ENCODE peak calls at places on chromosomes 7 and 10, in six cellular contexts. One of them, this sample, is unnamed.

GRCh38 chr7:15158141-15158810 is 255.7 kb upstream of the DGKB start:
- DNase-seq in heart left ventricle: no peak
- DNase-seq in activated CD4-positive, alpha-beta T cell treated with anti-CD3 and anti-CD28 coated beads, Interleukin-2, amount 50 U/mL, for 4 hours: no peak
- DNase-seq in foreskin fibroblast: no peak
- DNase-seq in effector CD8-positive, alpha-beta T cell: no peak
- DNase-seq in Caco-2: no peak
- DNase-seq in this sample: no peak

GRCh38 chr7:100148225-100148558 is 526 bp upstream of the LAMTOR4 start:
- DNase-seq in heart left ventricle: no peak
- DNase-seq in activated CD4-positive, alpha-beta T cell treated with anti-CD3 and anti-CD28 coated beads, Interleukin-2, amount 50 U/mL, for 4 hours: no peak
- DNase-seq in foreskin fibroblast: no peak
- DNase-seq in effector CD8-positive, alpha-beta T cell: no peak
- DNase-seq in Caco-2: no peak
- DNase-seq in this sample: no peak

GRCh38 chr7:90262438-90262837 is 17.5 kb downstream of the CFAP69 start:
- DNase-seq in heart left ventricle: no peak
- DNase-seq in activated CD4-positive, alpha-beta T cell treated with anti-CD3 and anti-CD28 coated beads, Interleukin-2, amount 50 U/mL, for 4 hours: no peak
- DNase-seq in foreskin fibroblast: peak; percentile 64
- DNase-seq in effector CD8-positive, alpha-beta T cell: no peak
- DNase-seq in Caco-2: peak; percentile 24
- DNase-seq in this sample: no peak

GRCh38 chr7:51261117-51261835 is 55.3 kb downstream of the COBL start:
- DNase-seq in heart left ventricle: no peak
- DNase-seq in activated CD4-positive, alpha-beta T cell treated with anti-CD3 and anti-CD28 coated beads, Interleukin-2, amount 50 U/mL, for 4 hours: no peak
- DNase-seq in foreskin fibroblast: no peak
- DNase-seq in effector CD8-positive, alpha-beta T cell: no peak
- DNase-seq in Caco-2: no peak
- DNase-seq in this sample: no peak

GRCh38 chr7:96479015-96479645 is 157.2 kb upstream of the SLC25A13 start:
- DNase-seq in heart left ventricle: no peak
- DNase-seq in activated CD4-positive, alpha-beta T cell treated with anti-CD3 and anti-CD28 coated beads, Interleukin-2, amount 50 U/mL, for 4 hours: no peak
- DNase-seq in foreskin fibroblast: no peak
- DNase-seq in effector CD8-positive, alpha-beta T cell: no peak
- DNase-seq in Caco-2: no peak
- DNase-seq in this sample: no peak

GRCh38 chr10:98261436-98262277 is 6.3 kb downstream of the LOXL4 start:
- DNase-seq in heart left ventricle: no peak
- DNase-seq in activated CD4-positive, alpha-beta T cell treated with anti-CD3 and anti-CD28 coated beads, Interleukin-2, amount 50 U/mL, for 4 hours: no peak
- DNase-seq in foreskin fibroblast: no peak
- DNase-seq in effector CD8-positive, alpha-beta T cell: no peak
- DNase-seq in Caco-2: no peak
- DNase-seq in this sample: no peak

GRCh38 chr10:10872035-10872673 is 145.5 kb upstream of the CELF2 start:
- DNase-seq in heart left ventricle: peak; percentile 54
- DNase-seq in activated CD4-positive, alpha-beta T cell treated with anti-CD3 and anti-CD28 coated beads, Interleukin-2, amount 50 U/mL, for 4 hours: no peak
- DNase-seq in foreskin fibroblast: peak; percentile 86
- DNase-seq in effector CD8-positive, alpha-beta T cell: no peak
- DNase-seq in Caco-2: no peak
- DNase-seq in this sample: no peak

GRCh38 chr7:24005517-24005916 is 278.5 kb upstream of the NPY start:
- DNase-seq in heart left ventricle: no peak
- DNase-seq in activated CD4-positive, alpha-beta T cell treated with anti-CD3 and anti-CD28 coated beads, Interleukin-2, amount 50 U/mL, for 4 hours: no peak
- DNase-seq in foreskin fibroblast: no peak
- DNase-seq in effector CD8-positive, alpha-beta T cell: no peak
- DNase-seq in Caco-2: no peak
- DNase-seq in this sample: no peak

GRCh38 chr10:7532723-7533498 is 122.1 kb upstream of the SFMBT2 start:
- DNase-seq in heart left ventricle: no peak
- DNase-seq in activated CD4-positive, alpha-beta T cell treated with anti-CD3 and anti-CD28 coated beads, Interleukin-2, amount 50 U/mL, for 4 hours: no peak
- DNase-seq in foreskin fibroblast: no peak
- DNase-seq in effector CD8-positive, alpha-beta T cell: no peak
- DNase-seq in Caco-2: no peak
- DNase-seq in this sample: no peak

GRCh38 chr7:51023547-51023946 is 240.9 kb upstream of the GRB10 start:
- DNase-seq in heart left ventricle: peak; percentile 7
- DNase-seq in activated CD4-positive, alpha-beta T cell treated with anti-CD3 and anti-CD28 coated beads, Interleukin-2, amount 50 U/mL, for 4 hours: no peak
- DNase-seq in foreskin fibroblast: no peak
- DNase-seq in effector CD8-positive, alpha-beta T cell: no peak
- DNase-seq in Caco-2: no peak
- DNase-seq in this sample: no peak

GRCh38 chr10:112761256-112761655 is 188.8 kb upstream of the TCF7L2 start:
- DNase-seq in heart left ventricle: no peak
- DNase-seq in activated CD4-positive, alpha-beta T cell treated with anti-CD3 and anti-CD28 coated beads, Interleukin-2, amount 50 U/mL, for 4 hours: no peak
- DNase-seq in foreskin fibroblast: no peak
- DNase-seq in effector CD8-positive, alpha-beta T cell: no peak
- DNase-seq in Caco-2: no peak
- DNase-seq in this sample: no peak

GRCh38 chr7:37354661-37355131 is 94.0 kb downstream of the ELMO1 start:
- DNase-seq in heart left ventricle: peak; percentile 81
- DNase-seq in activated CD4-positive, alpha-beta T cell treated with anti-CD3 and anti-CD28 coated beads, Interleukin-2, amount 50 U/mL, for 4 hours: peak; percentile 63
- DNase-seq in foreskin fibroblast: no peak
- DNase-seq in effector CD8-positive, alpha-beta T cell: no peak
- DNase-seq in Caco-2: no peak
- DNase-seq in this sample: no peak

GRCh38 chr7:128381161-128381821 is 19.8 kb upstream of the PRRT4 start:
- DNase-seq in heart left ventricle: no peak
- DNase-seq in activated CD4-positive, alpha-beta T cell treated with anti-CD3 and anti-CD28 coated beads, Interleukin-2, amount 50 U/mL, for 4 hours: no peak
- DNase-seq in foreskin fibroblast: no peak
- DNase-seq in effector CD8-positive, alpha-beta T cell: peak; percentile 22
- DNase-seq in Caco-2: peak; percentile 30
- DNase-seq in this sample: peak; percentile 70

This sample was measured in HuH-7.